ENCODE peak calls at places on chromosomes 5 and 9, in six cellular contexts. C, N, A, Y, D and M are unnamed samples.

GRCh38 chr5:143014017-143014651 is 244.0 kb downstream of the ARHGAP26 start:
- DNase-seq in C (no peak), N (no peak), A (no peak), Y (peak), D (peak), M (no peak)

GRCh38 chr9:18146329-18146728 is 327.6 kb upstream of the ADAMTSL1 start:
- DNase-seq in C (no peak), N (no peak), A (no peak), Y (no peak), D (no peak), M (no peak)

GRCh38 chr5:91977599-91977998 is 594.5 kb upstream of the ARRDC3 start:
- DNase-seq in C (no peak), N (no peak), A (no peak), Y (no peak), D (no peak), M (no peak)

GRCh38 chr5:95892784-95893354 is 68.8 kb downstream of the ELL2 start:
- DNase-seq in C (peak), N (no peak), A (no peak), Y (no peak), D (no peak), M (no peak)

GRCh38 chr5:122311400-122311887 is 593 bp upstream of the SNCAIP start:
- DNase-seq in C (no peak), N (no peak), A (no peak), Y (peak), D (peak), M (no peak)

GRCh38 chr5:61746836-61747575 is 414.9 kb downstream of the ZSWIM6 start:
- DNase-seq in C (no peak), N (no peak), A (no peak), Y (no peak), D (no peak), M (no peak)

GRCh38 chr9:3008091-3008490 is 164.2 kb upstream of the PUM3 start:
- DNase-seq in C (no peak), N (no peak), A (no peak), Y (no peak), D (no peak), M (no peak)

GRCh38 chr9:121730188-121730587 is 78.8 kb downstream of the DAB2IP start:
- DNase-seq in C (no peak), N (no peak), A (no peak), Y (no peak), D (no peak), M (no peak)

GRCh38 chr5:156201793-156202388 is 125.1 kb upstream of the SGCD start:
- DNase-seq in C (no peak), N (no peak), A (peak), Y (no peak), D (no peak), M (no peak)

GRCh38 chr5:123916331-123917121 is 404.5 kb downstream of the CSNK1G3 start:
- DNase-seq in C (no peak), N (no peak), A (no peak), Y (no peak), D (no peak), M (no peak)

GRCh38 chr5:122162100-122162499 is 32.8 kb downstream of the ZNF474 start:
- DNase-seq in C (no peak), N (no peak), A (no peak), Y (no peak), D (no peak), M (no peak)

GRCh38 chr5:61052870-61053269 is 107.9 kb downstream of the NDUFAF2 start:
- DNase-seq in C (no peak), N (no peak), A (no peak), Y (no peak), D (no peak), M (no peak)

GRCh38 chr5:40224421-40224820 is 455.3 kb upstream of the PTGER4 start:
- DNase-seq in C (no peak), N (no peak), A (no peak), Y (no peak), D (no peak), M (no peak)

GRCh38 chr9:117392992-117393391 is 21.9 kb downstream of the ASTN2 start:
- DNase-seq in C (no peak), N (no peak), A (no peak), Y (no peak), D (no peak), M (no peak)

GRCh38 chr5:77358566-77359205 is 133.4 kb downstream of the WDR41 start:
- DNase-seq in C (no peak), N (no peak), A (no peak), Y (no peak), D (no peak), M (no peak)

GRCh38 chr5:57889558-57889957 is 406.9 kb upstream of the ACTBL2 start:
- DNase-seq in C (peak), N (no peak), A (no peak), Y (no peak), D (no peak), M (no peak)
- TF ChIP-seq CTCF in C (no peak), N (no peak), A (no peak), Y (peak), D (no peak), M (no peak)

DNA sequence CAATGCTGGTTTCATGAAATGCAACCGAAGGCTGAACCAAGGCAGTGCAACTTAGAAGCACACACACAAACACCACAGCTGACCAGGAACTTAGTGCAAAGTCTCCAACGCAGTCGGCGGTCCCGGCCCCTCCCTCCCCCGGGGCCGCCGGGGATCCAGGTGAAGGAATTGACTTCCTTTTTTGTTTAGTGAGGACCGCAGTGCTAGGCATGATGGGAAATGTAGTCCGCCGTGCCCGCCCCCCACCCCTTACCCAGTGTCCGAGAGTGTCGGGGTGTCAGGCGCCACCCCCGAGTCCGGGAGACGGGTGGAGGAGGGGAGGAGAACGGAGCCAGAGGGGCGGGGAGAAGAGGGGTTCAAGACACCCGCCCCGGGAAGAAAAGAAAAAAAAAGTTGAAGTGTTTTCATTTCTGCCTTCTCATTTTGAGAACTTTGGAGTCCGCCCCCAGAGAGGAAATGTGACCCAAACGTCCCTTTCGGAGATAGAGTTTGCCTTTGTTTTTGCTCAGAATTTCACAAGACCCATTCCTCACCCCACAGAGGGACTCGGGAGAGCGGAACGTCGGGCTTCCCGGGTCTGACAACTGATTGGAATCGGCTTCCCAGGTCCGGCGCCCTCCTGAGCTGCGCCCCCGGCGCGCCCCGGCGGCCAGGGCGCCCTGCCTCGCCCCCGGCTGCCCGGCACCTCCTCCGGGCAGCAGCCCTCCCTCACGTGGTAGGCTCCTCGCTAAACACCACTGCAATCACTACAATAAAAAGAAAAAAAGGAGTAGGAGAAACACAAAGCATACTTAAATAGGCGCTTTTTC is 2.0 kb downstream of the IER5L start:
- DNase-seq in C (peak), N (peak), A (peak), Y (peak), D (peak), M (no peak)
- TF ChIP-seq POLR2A in C (peak), N (peak), A (peak), Y (peak), D (no peak), M (peak)

DNA sequence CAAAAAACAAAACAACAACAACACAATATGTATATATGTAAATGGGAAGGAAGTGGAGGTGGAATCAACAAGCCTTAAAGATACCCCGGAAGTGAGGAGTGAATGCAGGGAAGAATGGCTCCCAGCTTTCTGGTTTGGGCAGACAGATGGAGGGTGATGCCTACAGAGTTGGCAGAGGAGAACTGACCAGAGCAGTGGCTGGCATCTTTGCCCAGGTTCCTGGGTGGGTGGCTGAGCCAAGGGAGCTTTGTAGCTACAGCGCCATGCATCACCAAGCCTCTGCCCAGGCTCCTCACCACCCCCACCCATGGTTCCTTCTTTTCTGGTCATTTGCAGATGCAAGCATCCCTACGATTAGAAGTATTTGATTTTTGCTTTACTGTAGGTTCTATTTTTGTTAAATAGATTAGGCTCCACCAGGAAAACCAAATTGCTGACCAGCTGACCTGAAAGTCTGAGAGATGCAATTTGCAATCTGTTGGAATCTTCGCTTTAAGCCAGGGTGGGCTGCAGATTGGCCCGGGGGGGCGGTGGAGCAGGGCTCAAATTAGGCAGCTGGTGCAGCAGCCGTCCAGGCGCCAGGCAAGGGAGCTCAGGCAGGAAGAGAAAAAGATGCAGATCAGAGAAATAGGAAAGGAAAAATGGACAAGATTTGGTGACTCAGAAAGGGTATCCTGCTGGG is 163.3 kb upstream of the TBC1D2 start:
- DNase-seq in C (no peak), N (no peak), A (no peak), Y (peak), D (no peak), M (no peak)
- TF ChIP-seq CTCF in C (no peak), N (no peak), A (no peak), Y (no peak), D (no peak), M (no peak)

DNA sequence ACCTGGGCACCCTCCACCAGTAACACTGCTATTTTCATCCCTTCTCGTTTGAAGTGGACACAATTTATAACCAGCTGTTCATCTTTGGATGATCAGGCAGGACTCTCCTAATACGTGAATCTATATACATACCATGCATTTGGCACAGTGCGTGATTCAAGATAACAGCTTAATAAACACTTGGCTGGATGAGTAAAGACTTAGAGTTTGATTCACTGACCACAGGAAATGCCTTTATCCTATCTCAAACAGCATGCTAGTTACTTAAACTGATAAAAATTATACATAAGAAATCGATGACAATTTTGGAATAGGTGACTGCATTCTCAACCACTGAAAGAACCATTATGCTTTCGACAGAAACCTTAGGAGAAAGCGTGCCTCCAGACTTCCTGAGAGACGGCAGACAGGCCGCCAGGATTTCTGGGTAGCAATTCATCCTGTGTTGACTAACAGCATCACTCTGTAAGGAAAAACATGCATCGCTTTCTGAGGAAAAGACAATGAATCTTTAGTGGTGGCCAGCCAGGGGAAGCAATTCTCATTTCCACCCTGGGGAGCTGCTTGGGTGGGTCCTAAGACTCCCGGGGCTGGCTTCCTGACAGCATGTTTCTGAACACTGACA is 9.7 kb downstream of the MRPL36 start:
- DNase-seq in C (no peak), N (no peak), A (no peak), Y (no peak), D (no peak), M (no peak)
- TF ChIP-seq POLR2A in C (no peak), N (no peak), A (no peak), Y (no peak), D (no peak), M (no peak)

GRCh38 chr5:180977852-180978251 is 10.8 kb upstream of the BTNL3 start:
- DNase-seq in C (no peak), N (no peak), A (no peak), Y (no peak), D (no peak), M (no peak)

GRCh38 chr5:180970875-180971274 is 17.8 kb upstream of the BTNL3 start:
- DNase-seq in C (no peak), N (no peak), A (no peak), Y (no peak), D (no peak), M (no peak)

GRCh38 chr5:180976518-180976917 is 12.1 kb upstream of the BTNL3 start:
- DNase-seq in C (no peak), N (no peak), A (no peak), Y (no peak), D (no peak), M (no peak)

GRCh38 chr5:180975338-180975737 is 13.3 kb upstream of the BTNL3 start:
- DNase-seq in C (no peak), N (no peak), A (no peak), Y (no peak), D (no peak), M (no peak)

GRCh38 chr5:180974612-180975315 is 13.9 kb upstream of the BTNL3 start:
- DNase-seq in C (no peak), N (no peak), A (no peak), Y (no peak), D (no peak), M (no peak)
- TF ChIP-seq CTCF in C (no peak), N (no peak), A (no peak), Y (no peak), D (no peak), M (no peak)

DNA sequence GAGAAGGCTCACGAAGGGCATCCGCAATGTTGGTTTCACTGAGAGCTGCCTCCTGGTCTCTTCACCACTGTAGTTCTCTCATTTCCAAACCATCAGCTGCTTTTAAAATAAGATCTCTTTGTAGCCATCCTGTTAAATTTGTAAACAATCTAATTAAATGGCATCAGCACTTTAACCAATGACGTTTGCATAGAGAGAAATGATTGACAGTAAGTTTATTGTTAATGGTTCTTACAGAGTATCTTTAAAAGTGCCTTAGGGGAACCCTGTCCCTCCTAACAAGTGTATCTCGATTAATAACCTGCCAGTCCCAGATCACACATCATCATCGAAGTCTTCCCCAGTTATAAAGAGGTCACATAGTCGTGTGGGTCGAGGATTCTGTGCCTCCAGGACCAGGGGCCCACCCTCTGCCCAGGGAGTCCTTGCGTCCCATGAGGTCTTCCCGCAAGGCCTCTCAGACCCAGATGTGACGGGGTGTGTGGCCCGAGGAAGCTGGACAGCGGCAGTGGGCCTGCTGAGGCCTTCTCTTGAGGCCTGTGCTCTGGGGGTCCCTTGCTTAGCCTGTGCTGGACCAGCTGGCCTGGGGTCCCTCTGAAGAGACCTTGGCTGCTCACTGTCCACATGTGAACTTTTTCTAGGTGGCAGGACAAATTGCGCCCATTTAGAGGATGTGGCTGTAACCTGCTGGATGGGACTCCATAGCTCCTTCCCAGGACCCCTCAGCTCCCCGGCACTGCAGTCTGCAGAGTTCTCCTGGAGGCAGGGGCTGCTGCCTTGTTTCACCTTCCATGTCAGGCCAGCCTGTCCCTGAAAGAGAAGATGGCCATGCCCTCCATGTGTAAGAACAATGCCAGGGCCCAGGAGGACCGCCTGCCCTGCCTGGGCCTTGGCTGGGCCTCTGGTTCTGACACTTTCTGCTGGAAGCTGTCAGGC is 16.6 kb downstream of the SQSTM1 start:
- DNase-seq in C (no peak), N (no peak), A (no peak), Y (no peak), D (no peak), M (no peak)
- TF ChIP-seq POLR2A in C (no peak), N (peak), A (no peak), Y (no peak), D (no peak), M (no peak)

DNA sequence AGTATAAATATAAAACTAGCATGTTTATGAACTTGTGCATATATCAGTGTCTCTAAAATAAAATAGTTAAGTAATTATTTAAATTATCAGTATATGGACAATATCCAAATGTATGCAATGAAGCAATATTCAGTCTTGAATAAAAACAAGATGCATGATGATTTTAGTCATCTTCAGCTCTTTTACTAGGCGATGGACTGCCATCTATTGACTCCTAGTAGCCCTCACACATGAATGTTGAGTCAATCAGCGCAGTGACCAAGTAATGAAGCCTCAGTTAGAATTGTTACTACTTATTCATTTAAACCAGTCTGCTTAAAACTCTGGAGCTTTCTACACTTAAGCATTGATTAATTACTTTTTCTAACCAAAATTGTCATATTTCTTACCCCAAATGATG is 92.9 kb upstream of the GRHPR start:
- DNase-seq in C (no peak), N (no peak), A (no peak), Y (no peak), D (no peak), M (no peak)
- TF ChIP-seq CTCF in C (no peak), N (peak), A (no peak), Y (no peak), D (no peak), M (no peak)

GRCh38 chr5:1516615-1517601 is 6.9 kb downstream of the LPCAT1 start:
- DNase-seq in C (peak), N (peak), A (no peak), Y (peak), D (peak), M (no peak)
- TF ChIP-seq POLR2A in C (no peak), N (no peak), A (no peak), Y (no peak), D (no peak), M (no peak)

GRCh38 chr9:8074645-8075044 is 275.1 kb upstream of the DMAC1 start:
- DNase-seq in C (no peak), N (no peak), A (no peak), Y (no peak), D (no peak), M (no peak)

GRCh38 chr9:8071445-8071798 is 271.8 kb upstream of the DMAC1 start:
- DNase-seq in C (no peak), N (no peak), A (no peak), Y (no peak), D (no peak), M (no peak)

GRCh38 chr9:8070779-8071444 is 271.3 kb upstream of the DMAC1 start:
- DNase-seq in C (no peak), N (no peak), A (no peak), Y (peak), D (peak), M (no peak)
- TF ChIP-seq CTCF in C (no peak), N (no peak), A (no peak), Y (no peak), D (no peak), M (no peak)